ENCODE peak calls at places on chromosomes 4 and X, in five cellular contexts. V, A, Z, Y and R are unnamed samples.

GRCh38 chr4:118835896-118836762 is at the start of gene SEC24D:
- DNase-seq in Z (peak; percentile 81), Y (peak; percentile 71), V (peak; percentile 95), A (peak; percentile 73), R (peak; percentile 91)

GRCh38 chrX:1322393-1322792 is 14.2 kb upstream of the IL3RA start:
- DNase-seq in A (no peak), Z (no peak), V (no peak), Y (no peak), R (no peak)

GRCh38 chr4:141054446-141054845 is 78.8 kb downstream of the RNF150 start:
- DNase-seq in Y (no peak), A (no peak), Z (no peak), V (no peak), R (no peak)

GRCh38 chr4:87321888-87322287 is 794 bp downstream of the HSD17B13 start:
- DNase-seq in V (no peak), Y (no peak), Z (no peak), A (no peak), R (no peak)

GRCh38 chrX:30196322-30196721 is 19.0 kb upstream of the MAGEB2 start:
- DNase-seq in Y (no peak), A (no peak), Z (peak; percentile 35), V (no peak), R (no peak)

GRCh38 chrX:13367950-13368349 is 48.1 kb upstream of the ATXN3L start:
- DNase-seq in V (no peak), Y (no peak), Z (no peak), A (no peak), R (no peak)

GRCh38 chr4:38870098-38870850 is 2.7 kb downstream of the FAM114A1 start:
- DNase-seq in A (no peak), Y (no peak), V (peak; percentile 76), Z (no peak), R (no peak)

GRCh38 chrX:82058728-82059127 is 856.8 kb downstream of the SH3BGRL start:
- DNase-seq in V (no peak), A (no peak), Z (no peak), Y (no peak), R (no peak)

GRCh38 chrX:153475751-153476281 is 5.4 kb upstream of the HAUS7 start:
- DNase-seq in Z (no peak), V (no peak), A (no peak), Y (no peak), R (no peak)

GRCh38 chr4:8904666-8905065 is 33.0 kb upstream of the HMX1 start:
- DNase-seq in A (no peak), Y (no peak), V (peak; percentile 37), Z (no peak), R (no peak)

GRCh38 chrX:23694606-23695005 is 27.3 kb downstream of the PRDX4 start:
- DNase-seq in Z (peak; percentile 33), V (peak; percentile 82), Y (peak; percentile 18), A (peak; percentile 39), R (no peak)

GRCh38 chr4:113645771-113646455 is 115.6 kb downstream of the CAMK2D start:
- DNase-seq in V (no peak), Y (no peak), Z (peak; percentile 69), A (peak; percentile 81), R (peak; percentile 62)

DNA sequence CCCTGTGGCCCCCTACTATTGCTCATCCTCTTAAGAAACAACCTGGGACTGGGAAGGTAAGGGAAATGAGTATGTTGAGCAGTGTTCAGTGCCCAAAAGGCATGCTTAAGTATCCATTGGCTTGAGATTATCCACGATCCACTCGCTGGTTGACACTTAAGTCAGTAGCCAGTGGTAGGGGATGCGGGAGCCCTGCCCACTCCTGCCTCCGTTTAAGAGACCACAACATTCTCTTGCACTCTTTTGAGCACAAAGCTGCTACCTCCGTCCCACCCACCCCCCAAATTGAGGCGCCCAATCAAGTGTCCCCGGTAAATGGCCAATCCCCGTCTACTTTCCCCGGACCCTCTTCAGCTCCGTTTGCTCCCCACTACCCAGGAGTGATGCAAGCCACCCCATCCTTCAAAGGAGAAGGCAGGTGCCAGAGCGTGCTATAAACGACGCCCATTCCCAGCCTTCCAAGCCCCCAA is 25.0 kb downstream of the UTP14A start:
- DNase-seq in A (no peak), V (no peak), Y (no peak), Z (no peak), R (no peak)
- TF ChIP-seq CTCF in A (no peak), V (no peak), Y (no peak), Z (no peak), R (no peak)

DNA sequence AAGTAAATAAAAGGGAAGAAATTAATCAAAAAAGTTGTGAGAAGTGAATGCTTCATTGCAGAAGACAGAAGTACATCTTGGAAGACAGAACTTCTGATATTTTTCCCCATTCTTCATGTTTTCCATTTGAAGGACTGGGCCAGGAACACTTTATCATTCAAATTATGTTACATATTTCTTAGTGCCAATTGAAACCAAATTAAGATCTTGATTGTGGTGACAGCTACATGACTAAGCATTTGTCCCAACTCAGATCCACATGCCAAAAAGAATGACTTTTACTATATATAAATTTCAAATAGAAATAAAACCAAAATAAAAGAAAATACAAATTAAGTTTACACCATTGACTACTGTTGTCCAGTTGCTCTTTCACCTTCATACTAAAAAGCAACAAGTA is 14.0 kb upstream of the FGF5 start:
- DNase-seq in Z (no peak), A (no peak), Y (no peak), V (no peak), R (no peak)
- TF ChIP-seq EP300 in Z (no peak), A (no peak), Y (no peak), V (no peak), R (no peak)

GRCh38 chr4:7897811-7898210 is 41.9 kb downstream of the AFAP1 start:
- DNase-seq in V (no peak), Y (no peak), A (no peak), Z (no peak), R (no peak)
- H3K4me1 ChIP-seq in V (no peaks in the 10 kb centered on the region), Y (no peaks in the 10 kb centered on the region), A (peaks cover 13% of the 10 kb centered on the region), Z (peaks cover 40% of the 10 kb centered on the region), R (no peaks in the 10 kb centered on the region)

GRCh38 chr4:1753256-1753655 is 31.9 kb downstream of the TACC3 start:
- DNase-seq in V (no peak), Y (no peak), A (no peak), Z (no peak), R (peak; percentile 78)
- TF ChIP-seq CTCF in V (no peak), Y (no peak), A (no peak), Z (no peak), R (no peak)

GRCh38 chrX:131571348-131571747 is 27.5 kb downstream of the OR13H1 start:
- DNase-seq in A (no peak), V (no peak), Y (no peak), Z (no peak), R (no peak)

GRCh38 chrX:131564553-131565229 is 20.8 kb downstream of the OR13H1 start:
- DNase-seq in A (no peak), Y (no peak), V (no peak), Z (no peak), R (no peak)

DNA sequence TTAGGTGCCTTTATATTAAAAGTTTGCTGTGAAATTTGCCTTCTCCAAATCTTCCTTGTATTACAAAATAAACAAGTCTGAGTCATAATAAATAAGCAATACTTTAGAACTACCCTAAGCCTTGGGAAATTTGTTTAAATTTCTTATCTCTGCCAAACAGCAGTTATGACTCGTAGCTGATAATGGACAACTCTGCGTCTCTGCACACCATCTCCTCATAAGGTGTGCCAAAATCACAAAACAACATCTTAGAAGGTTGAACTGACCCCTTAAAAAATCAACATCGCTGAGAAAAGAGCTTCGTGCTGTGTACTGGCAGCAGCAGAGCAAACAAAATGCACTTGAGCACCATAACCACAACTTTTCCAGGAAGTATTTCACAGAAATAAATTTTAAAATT is 22.0 kb downstream of the OR13H1 start:
- DNase-seq in A (no peak), Z (peak; percentile 5), V (no peak), Y (no peak), R (no peak)
- TF ChIP-seq EP300 in A (no peak), Z (peak; percentile 19), V (no peak), Y (no peak), R (no peak)

GRCh38 chrX:71623714-71624113 is 5.4 kb upstream of the CXCR3 start:
- DNase-seq in Y (no peak), V (no peak), Z (no peak), A (no peak), R (no peak)

GRCh38 chrX:71623105-71623450 is 4.8 kb upstream of the CXCR3 start:
- DNase-seq in V (no peak), A (no peak), Y (no peak), Z (no peak), R (no peak)

GRCh38 chrX:71622347-71623104 is 4.2 kb upstream of the CXCR3 start:
- DNase-seq in Z (peak; percentile 8), A (peak; percentile 58), Y (peak; percentile 47), V (peak; percentile 93), R (peak; percentile 87)

GRCh38 chrX:71619193-71619592 is 882 bp upstream of the CXCR3 start:
- DNase-seq in Z (no peak), A (no peak), Y (no peak), V (no peak), R (no peak)

DNA sequence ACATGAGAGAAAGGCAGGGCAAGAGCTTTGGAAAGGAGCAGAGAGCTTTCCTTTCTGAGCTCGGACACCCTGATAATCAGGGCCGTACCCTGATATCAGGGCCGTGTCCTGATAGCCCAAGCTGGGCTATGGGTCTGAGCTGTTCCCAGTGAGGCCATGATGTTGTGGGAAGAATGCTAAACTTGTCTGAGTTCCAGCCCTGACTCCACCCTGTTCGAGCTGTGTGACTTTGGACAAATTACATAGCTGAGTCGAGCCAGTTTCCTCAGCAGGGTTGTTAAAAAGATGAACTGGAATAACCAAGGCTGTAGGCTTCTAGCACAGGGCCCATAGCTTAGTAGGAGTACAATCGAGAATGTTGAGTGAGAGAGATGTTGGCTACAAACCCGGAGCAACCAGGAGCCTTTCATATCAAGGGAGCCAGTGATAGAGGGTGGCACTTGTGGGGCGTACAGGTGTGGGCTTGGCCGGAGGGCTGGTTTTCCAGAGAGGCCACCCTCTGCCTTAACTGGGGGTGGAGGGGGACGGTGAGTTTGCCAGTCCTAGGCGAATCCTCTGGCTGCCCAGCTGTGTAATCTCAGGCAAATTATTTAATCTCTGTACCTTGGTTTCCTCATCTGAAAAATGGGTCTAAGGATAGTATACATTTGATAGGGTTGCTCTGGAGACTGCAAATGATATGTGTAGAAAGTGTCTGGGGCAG is 3.5 kb upstream of the CXCR3 start:
- DNase-seq in A (no peak), V (no peak), Y (no peak), Z (no peak), R (no peak)
- H3K4me1 ChIP-seq in A (peaks cover 52% of the 10 kb centered on the region), V (no peaks in the 10 kb centered on the region), Y (no peaks in the 10 kb centered on the region), Z (no peaks in the 10 kb centered on the region), R (peaks cover 31% of the 10 kb centered on the region)

DNA sequence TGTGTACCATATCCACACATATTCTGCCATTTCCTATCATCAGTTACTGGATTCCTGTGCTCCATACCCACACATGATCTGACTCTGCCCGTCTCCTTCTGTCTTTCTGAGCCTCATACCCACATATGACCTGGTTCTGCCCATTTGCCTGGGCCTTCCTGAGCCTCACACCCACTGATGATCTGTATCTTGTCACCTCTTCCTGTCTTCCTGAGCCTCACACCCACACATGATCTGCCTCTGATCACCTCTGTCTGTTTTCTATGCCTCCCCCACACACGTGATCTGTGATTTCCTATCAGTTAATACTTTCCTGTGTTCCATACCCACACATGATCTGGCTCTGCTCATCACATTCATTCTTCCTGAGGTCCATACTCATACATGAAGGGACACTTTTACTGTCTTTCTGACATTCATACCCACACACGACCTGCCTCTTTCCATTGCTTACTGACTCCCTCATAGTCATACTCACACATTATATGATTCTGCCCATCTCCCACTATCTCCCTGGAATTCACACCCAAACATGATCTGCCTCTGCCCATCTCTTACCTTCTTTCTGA is 32.5 kb downstream of the SCML1 start:
- DNase-seq in Z (no peak), Y (no peak), A (no peak), V (no peak), R (no peak)
- TF ChIP-seq CTCF in Z (no peak), Y (no peak), A (no peak), V (no peak), R (no peak)